ENCODE peak calls at places on chromosome 21, in four cellular contexts. A is PC-3, L is hepatocyte, Z is GM23248. O is an unnamed sample.

GRCh38 chr21:46324390-46325072 is 575 bp downstream of the PCNT start:
- DNase-seq in Z (peak), L (peak), A (peak), O (peak)

GRCh38 chr21:15079276-15079675 is 14.5 kb upstream of the NRIP1 start:
- DNase-seq in L (no peak), Z (no peak), A (no peak), O (no peak)

GRCh38 chr21:45385549-45386050 is 19.4 kb upstream of the COL18A1 start:
- DNase-seq in A (no peak), Z (no peak), L (no peak), O (no peak)

GRCh38 chr21:45768011-45768740 is 124.7 kb downstream of the PCBP3 start:
- DNase-seq in A (no peak), L (no peak), Z (peak), O (no peak)

GRCh38 chr21:37871121-37871862 is 45.0 kb downstream of the KCNJ6 start:
- DNase-seq in L (no peak), Z (peak), A (peak), O (no peak)

GRCh38 chr21:37153935-37154350 is 80.9 kb downstream of the TTC3 start:
- DNase-seq in Z (no peak), A (peak), L (peak), O (no peak)

GRCh38 chr21:37565530-37566223 is 199.1 kb downstream of the DYRK1A start:
- DNase-seq in L (peak), Z (peak), A (no peak), O (no peak)

GRCh38 chr21:45945868-45946210 is 35.7 kb upstream of the COL6A1 start:
- DNase-seq in Z (no peak), L (no peak), A (no peak), O (no peak)

GRCh38 chr21:36804867-36805611 is 106.1 kb downstream of the SIM2 start:
- DNase-seq in L (no peak), A (no peak), Z (no peak), O (no peak)

GRCh38 chr21:31295676-31296075 is 48.4 kb downstream of the TIAM1 start:
- DNase-seq in Z (no peak), L (no peak), A (no peak), O (no peak)

GRCh38 chr21:14864211-14865021 is 200.4 kb downstream of the NRIP1 start:
- DNase-seq in A (peak), L (peak), Z (peak), O (peak)

GRCh38 chr21:38273745-38274544 is 17.2 kb downstream of the KCNJ15 start:
- DNase-seq in Z (no peak), A (no peak), L (no peak), O (no peak)

GRCh38 chr21:28391938-28392337 is 600.7 kb downstream of the LTN1 start:
- DNase-seq in Z (no peak), A (peak), L (no peak), O (no peak)

GRCh38 chr21:29148535-29148934 is 18.1 kb downstream of the MAP3K7CL start:
- DNase-seq in Z (peak), L (no peak), A (no peak), O (no peak)

GRCh38 chr21:36887983-36888382 is 78.5 kb downstream of the HLCS start:
- DNase-seq in A (no peak), L (no peak), Z (no peak), O (no peak)

GRCh38 chr21:15210235-15210678 is 145.5 kb upstream of the NRIP1 start:
- DNase-seq in Z (peak), L (peak), A (peak), O (no peak)

GRCh38 chr21:19981938-19982337 is 1016.3 kb upstream of the NCAM2 start:
- DNase-seq in A (peak), L (no peak), Z (no peak), O (peak)

GRCh38 chr21:46503922-46504539 is 45.3 kb downstream of the DIP2A start:
- DNase-seq in A (no peak), Z (no peak), L (no peak), O (no peak)

GRCh38 chr21:32096411-32096810 is 182.4 kb downstream of the MIS18A start:
- DNase-seq in Z (peak), L (no peak), A (peak), O (peak)

GRCh38 chr21:18499761-18500376 is 96.3 kb upstream of the TMPRSS15 start:
- DNase-seq in L (peak), A (peak), Z (peak), O (peak)

GRCh38 chr21:28294046-28294445 is 698.6 kb downstream of the LTN1 start:
- DNase-seq in L (no peak), A (peak), Z (peak), O (no peak)

GRCh38 chr21:21188513-21189188 is 190.4 kb downstream of the NCAM2 start:
- DNase-seq in Z (no peak), L (no peak), A (no peak), O (no peak)

GRCh38 chr21:30628109-30628508 is 6.9 kb upstream of the KRTAP20-2 start:
- DNase-seq in A (no peak), Z (no peak), L (no peak), O (no peak)

GRCh38 chr21:45507523-45507875 is 34.7 kb downstream of the SLC19A1 start:
- DNase-seq in L (no peak), Z (no peak), A (no peak), O (no peak)

GRCh38 chr21:22476726-22477646 is 1478.8 kb downstream of the NCAM2 start:
- DNase-seq in A (no peak), Z (no peak), L (no peak), O (peak)

GRCh38 chr21:45380566-45380965 is 24.4 kb upstream of the COL18A1 start:
- DNase-seq in L (no peak), A (no peak), Z (no peak), O (no peak)

GRCh38 chr21:17925900-17926299 is 106.7 kb upstream of the C21orf91 start:
- DNase-seq in Z (peak), L (peak), A (peak), O (peak)

GRCh38 chr21:45975017-45975595 is 6.5 kb upstream of the COL6A1 start:
- DNase-seq in L (peak), A (peak), Z (peak), O (peak)

GRCh38 chr21:21547368-21547953 is 549.3 kb downstream of the NCAM2 start:
- DNase-seq in L (no peak), Z (no peak), A (no peak), O (no peak)

GRCh38 chr21:31878831-31879230 is 6.0 kb downstream of the HUNK start:
- DNase-seq in L (no peak), Z (no peak), A (no peak), O (no peak)

GRCh38 chr21:26966978-26967913 is at the start of gene ADAMTS5:
- DNase-seq in Z (peak), L (peak), A (peak), O (peak)

GRCh38 chr21:32742470-32742869 is 14.7 kb upstream of the SYNJ1 start:
- DNase-seq in A (no peak), L (peak), Z (no peak), O (no peak)

GRCh38 chr21:32099812-32100416 is 178.9 kb downstream of the MIS18A start:
- DNase-seq in L (peak), A (no peak), Z (peak), O (peak)

GRCh38 chr21:33948951-33949444 is 33.4 kb upstream of the ATP5PO start:
- DNase-seq in L (no peak), A (no peak), Z (no peak), O (no peak)
- TF ChIP-seq EZH2phosphoT487 in L (no peak), A (no peak), Z (no peak), O (no peak)

DNA sequence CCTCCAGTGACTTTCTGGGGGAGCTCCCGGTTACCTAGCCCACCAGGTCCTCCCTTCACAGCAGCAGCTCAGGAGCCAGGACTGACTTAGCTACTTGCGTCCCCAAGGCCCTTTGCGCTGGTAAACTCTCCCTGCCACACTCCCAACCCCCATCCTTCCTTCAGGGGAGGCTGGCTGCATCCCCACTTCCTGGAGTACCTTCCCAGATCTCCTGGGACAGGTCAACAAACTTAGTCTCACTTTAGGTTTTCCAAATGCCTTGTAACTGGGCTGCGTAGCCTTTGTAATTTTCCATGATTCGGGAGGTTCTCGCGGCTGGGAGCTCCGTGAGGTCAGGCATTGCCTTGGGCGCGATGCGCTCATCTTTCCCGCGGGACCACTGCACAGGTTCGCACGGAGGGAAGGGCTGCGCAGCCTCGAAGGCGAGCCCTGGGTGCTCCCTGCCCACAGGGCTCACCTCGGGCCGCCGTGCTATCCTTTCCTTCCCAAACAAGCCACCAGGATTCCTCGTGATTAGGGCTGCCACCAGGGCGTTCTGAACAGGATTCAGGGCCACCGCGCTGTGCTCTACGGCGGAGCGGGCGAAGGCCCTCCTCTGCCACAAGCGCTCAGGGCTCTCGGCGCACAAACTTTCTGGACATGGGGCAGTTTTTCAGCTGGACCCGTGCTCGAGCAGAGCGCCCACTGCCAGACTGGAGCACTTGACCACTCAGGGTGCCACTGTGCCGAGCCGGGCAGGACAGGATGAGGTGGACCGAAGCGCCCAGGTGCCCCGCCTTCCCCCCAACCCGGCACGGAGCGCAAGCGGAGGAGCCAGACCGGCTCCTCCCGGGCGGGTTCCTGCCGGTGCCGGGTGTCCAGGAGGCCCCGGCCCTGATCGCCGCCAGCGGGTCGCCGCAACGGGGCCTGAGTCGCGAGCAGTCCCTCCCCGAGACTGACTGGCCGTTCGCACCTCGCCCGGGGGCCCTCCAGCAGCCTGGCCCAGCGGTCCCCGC is 1.1 kb downstream of the TMPRSS2 start:
- DNase-seq in A (peak), L (no peak), Z (peak), O (peak)
- TF ChIP-seq EZH2phosphoT487 in A (no peak), L (no peak), Z (no peak), O (no peak)

GRCh38 chr21:44370771-44371410 is 17.5 kb downstream of the TRPM2 start:
- DNase-seq in L (no peak), Z (no peak), A (no peak), O (no peak)
- TF ChIP-seq EZH2phosphoT487 in L (no peak), Z (no peak), A (no peak), O (no peak)

GRCh38 chr21:25834376-25834775 is 99.6 kb downstream of the GABPA start:
- DNase-seq in L (no peak), A (peak), Z (no peak), O (no peak)
- TF ChIP-seq EZH2phosphoT487 in L (no peak), A (no peak), Z (no peak), O (no peak)

GRCh38 chr21:44300262-44300959 is 558 bp downstream of the PFKL start:
- DNase-seq in L (peak), Z (peak), A (peak), O (peak)
- TF ChIP-seq EZH2phosphoT487 in L (no peak), Z (no peak), A (no peak), O (no peak)

GRCh38 chr21:34614693-34615486 is at the start of gene RCAN1:
- DNase-seq in A (peak), Z (peak), L (peak), O (peak)

GRCh38 chr21:34615487-34615814 is 538 bp upstream of the RCAN1 start:
- DNase-seq in Z (no peak), A (no peak), L (no peak), O (no peak)

GRCh38 chr21:34612557-34612956 is 2.4 kb downstream of the RCAN1 start:
- DNase-seq in A (no peak), Z (peak), L (no peak), O (no peak)

GRCh38 chr21:34614443-34614692 is 545 bp downstream of the RCAN1 start:
- DNase-seq in A (no peak), Z (no peak), L (no peak), O (no peak)

DNA sequence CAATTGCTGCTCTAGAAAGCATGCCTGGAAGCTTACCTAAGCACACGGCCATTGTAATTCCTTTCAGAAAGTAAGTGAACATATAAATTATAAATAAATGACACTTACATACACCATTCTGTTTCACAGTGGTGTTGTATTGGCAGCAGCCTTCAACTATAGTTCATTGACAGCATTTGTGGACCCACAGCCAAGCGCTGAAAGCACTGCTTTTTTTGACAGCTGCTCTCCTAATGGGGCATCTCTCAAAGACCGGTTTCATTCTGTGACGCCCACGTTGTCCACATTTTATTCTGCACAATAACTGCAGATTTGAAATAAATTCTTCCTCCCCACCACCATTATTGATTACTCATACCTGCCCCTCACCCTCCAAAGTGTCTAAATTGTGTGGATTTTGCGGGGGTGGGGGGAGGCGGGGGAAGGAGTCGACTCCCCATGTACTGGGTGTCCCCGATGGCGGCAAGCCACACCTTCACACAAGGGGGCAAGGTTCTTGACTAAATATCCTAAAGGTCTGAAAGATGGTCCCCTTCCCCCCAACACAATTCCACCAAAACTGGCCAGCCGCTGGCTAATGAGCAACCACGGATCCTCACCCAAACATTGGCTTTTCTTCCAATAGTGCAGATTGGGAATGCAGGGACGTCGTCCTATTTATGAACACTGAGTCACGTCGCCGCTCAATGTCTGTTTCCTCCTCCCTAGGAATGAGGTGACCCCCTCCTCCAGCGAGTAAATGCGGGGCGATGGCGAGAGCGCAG is 1.1 kb downstream of the RCAN1 start:
- DNase-seq in L (peak), A (peak), Z (peak), O (no peak)
- TF ChIP-seq EZH2phosphoT487 in L (no peak), A (no peak), Z (no peak), O (no peak)

DNA sequence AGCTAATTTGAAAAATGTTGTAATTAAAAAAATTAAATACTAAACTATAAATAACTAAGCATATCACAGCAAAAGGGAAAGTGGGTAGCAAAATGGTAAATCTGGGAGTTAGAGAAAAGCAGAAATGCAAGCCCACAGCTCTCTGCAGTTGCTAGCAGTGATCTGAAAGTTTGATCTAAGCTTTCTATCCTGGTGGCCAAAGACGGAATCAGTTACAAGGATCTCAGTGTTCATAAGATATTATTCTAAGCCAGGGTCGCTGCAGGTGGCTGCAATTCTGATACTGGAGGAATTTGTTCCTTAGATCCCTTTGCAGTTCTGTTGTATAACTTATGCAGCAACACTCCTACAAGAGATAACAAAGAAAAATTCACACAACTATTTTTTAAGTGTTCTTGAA is 363.7 kb downstream of the SETD4 start:
- DNase-seq in Z (no peak), A (no peak), L (no peak), O (peak)
- TF ChIP-seq EZH2phosphoT487 in Z (no peak), A (no peak), L (no peak), O (no peak)

GRCh38 chr21:39434950-39435349 is 10.6 kb downstream of the LCA5L start:
- DNase-seq in Z (peak), A (peak), L (no peak), O (no peak)

GRCh38 chr21:39430954-39431353 is 14.6 kb downstream of the LCA5L start:
- DNase-seq in A (no peak), Z (no peak), L (no peak), O (no peak)

GRCh38 chr21:39430016-39430415 is 15.6 kb downstream of the LCA5L start:
- DNase-seq in L (no peak), Z (no peak), A (no peak), O (no peak)

GRCh38 chr21:39430457-39430856 is 15.1 kb downstream of the LCA5L start:
- DNase-seq in L (no peak), A (no peak), Z (no peak), O (peak)

GRCh38 chr21:39429445-39429844 is 16.1 kb downstream of the LCA5L start:
- DNase-seq in Z (no peak), A (no peak), L (no peak), O (no peak)
- TF ChIP-seq EZH2phosphoT487 in Z (no peak), A (no peak), L (no peak), O (no peak)

GRCh38 chr21:41976611-41977010 is 22.8 kb upstream of the C2CD2 start:
- DNase-seq in L (no peak), Z (no peak), A (no peak), O (no peak)
- TF ChIP-seq EZH2phosphoT487 in L (no peak), Z (no peak), A (no peak), O (no peak)